ENCODE peak calls at places on chromosome 10, in five cellular contexts. L is NCI-H1694 treated with DMSO at 0.1 percent for 48 hours, H is neural progenitor cell, P is tibial nerve, W is Right ventricle myocardium superior. T is an unnamed sample.

GRCh38 chr10:27328946-27329345 is 88.3 kb upstream of the ACBD5 start:
- DNase-seq in H (no peak), L (no peak), W (no peak), P (no peak), T (no peak)

GRCh38 chr10:113680172-113681111 is 730 bp downstream of the CASP7 start:
- DNase-seq in W (peak), L (no peak), H (no peak), P (peak), T (no peak)

GRCh38 chr10:78974409-78975317 is 94.1 kb upstream of the ZMIZ1 start:
- DNase-seq in H (peak), P (peak), L (peak), W (peak), T (peak)

GRCh38 chr10:31353574-31353973 is 34.6 kb downstream of the ZEB1 start:
- DNase-seq in H (no peak), P (no peak), L (no peak), W (no peak), T (no peak)

GRCh38 chr10:42781893-42782445 is 626 bp upstream of the BMS1 start:
- DNase-seq in P (no peak), W (no peak), H (no peak), L (no peak), T (no peak)

GRCh38 chr10:43193496-43194080 is 55.3 kb downstream of the CSGALNACT2 start:
- DNase-seq in H (no peak), L (no peak), P (no peak), W (peak), T (no peak)

GRCh38 chr10:102644066-102644645 is at the start of gene TRIM8:
- DNase-seq in W (peak), L (no peak), P (no peak), H (peak), T (peak)

GRCh38 chr10:125028291-125028867 is 86.5 kb downstream of the ZRANB1 start:
- DNase-seq in W (no peak), P (no peak), H (peak), L (no peak), T (peak)

T was measured in G401.